ENCODE peak calls at places on chromosomes 4 and X, in nine cellular contexts. R, U, O, Y, I, B, D, J and S are unnamed samples.

GRCh38 chrX:5708209-5708608 is 520.5 kb downstream of the NLGN4X start:
- DNase-seq in I (no peak), R (no peak), U (no peak), Y (no peak), O (no peak), J (no peak), B (peak; percentile 60), D (no peak), S (no peak)

GRCh38 chr4:10664408-10664807 is 20.2 kb downstream of the CLNK start:
- DNase-seq in U (no peak), B (peak; percentile 45), I (no peak), R (no peak), O (peak; percentile 93), D (peak; percentile 92), J (peak; percentile 33), Y (peak; percentile 88), S (peak; percentile 66)

GRCh38 chr4:159047478-159048165 is 55.3 kb upstream of the RAPGEF2 start:
- DNase-seq in D (peak; percentile 68), J (no peak), B (no peak), I (no peak), O (peak; percentile 93), R (no peak), U (no peak), Y (no peak), S (no peak)

GRCh38 chrX:34578237-34578636 is 78.8 kb downstream of the TMEM47 start:
- DNase-seq in D (peak; percentile 62), B (peak; percentile 10), J (no peak), Y (peak; percentile 18), I (no peak), U (no peak), R (no peak), O (peak; percentile 42), S (no peak)

GRCh38 chrX:113644426-113644825 is 803.8 kb upstream of the AMOT start:
- DNase-seq in J (peak; percentile 4), B (peak; percentile 52), R (no peak), I (no peak), U (no peak), O (no peak), Y (no peak), D (peak; percentile 0), S (no peak)

GRCh38 chr4:1987721-1988326 is 20.9 kb downstream of the NELFA start:
- DNase-seq in J (no peak), Y (no peak), D (no peak), R (no peak), U (peak; percentile 42), B (no peak), O (no peak), I (no peak), S (no peak)

GRCh38 chr4:160352637-160353036 is 1249.8 kb downstream of the RAPGEF2 start:
- DNase-seq in O (no peak), B (no peak), Y (no peak), D (no peak), J (no peak), U (no peak), R (no peak), I (no peak), S (no peak)

GRCh38 chrX:65926095-65927019 is 113.5 kb downstream of the VSIG4 start:
- DNase-seq in D (no peak), O (no peak), U (no peak), J (no peak), I (no peak), Y (no peak), B (no peak), R (peak; percentile 4), S (no peak)

GRCh38 chr4:107115185-107115847 is 79.2 kb upstream of the DKK2 start:
- DNase-seq in D (peak; percentile 13), B (no peak), R (no peak), O (peak; percentile 86), I (no peak), U (no peak), J (no peak), Y (peak; percentile 36), S (no peak)

GRCh38 chr4:48641401-48641800 is 138.7 kb downstream of the FRYL start:
- DNase-seq in U (no peak), Y (no peak), D (no peak), R (no peak), O (no peak), J (no peak), I (no peak), B (no peak), S (no peak)

GRCh38 chr4:126541820-126542219 is 1090.9 kb upstream of the INTU start:
- DNase-seq in J (no peak), Y (no peak), U (no peak), B (no peak), I (no peak), D (no peak), R (no peak), O (no peak), S (no peak)